ENCODE peak calls at places on chromosomes 3 and 15, in nine cellular contexts. One of them, this sample, is unnamed.

GRCh38 chr3:39143051-39143885 is 10.1 kb downstream of the CSRNP1 start:
- DNase-seq in GM06990: no peak
- DNase-seq in GM23248: peak; percentile 36
- DNase-seq in uterus: no peak
- DNase-seq in Caco-2: no peak
- DNase-seq in IMR-90: no peak
- DNase-seq in mesendoderm: no peak
- DNase-seq in tibial artery: peak; percentile 57
- DNase-seq in heart right ventricle: no peak
- DNase-seq in this sample: no peak

GRCh38 chr15:94844533-94845390 is 613.4 kb downstream of the MCTP2 start:
- DNase-seq in Caco-2: peak; percentile 78
- DNase-seq in GM23248: peak; percentile 5
- DNase-seq in uterus: peak; percentile 57
- DNase-seq in heart right ventricle: peak; percentile 76
- DNase-seq in mesendoderm: peak; percentile 93
- DNase-seq in GM06990: no peak
- DNase-seq in tibial artery: peak; percentile 71
- DNase-seq in IMR-90: no peak
- DNase-seq in this sample: peak; percentile 74

GRCh38 chr3:27695636-27696035 is 26.5 kb downstream of the EOMES start:
- DNase-seq in GM23248: no peak
- DNase-seq in Caco-2: no peak
- DNase-seq in mesendoderm: no peak
- DNase-seq in tibial artery: no peak
- DNase-seq in uterus: no peak
- DNase-seq in IMR-90: no peak
- DNase-seq in GM06990: no peak
- DNase-seq in heart right ventricle: no peak
- DNase-seq in this sample: no peak

GRCh38 chr3:145286937-145287336 is 874.0 kb downstream of the PLOD2 start:
- DNase-seq in GM23248: no peak
- DNase-seq in IMR-90: no peak
- DNase-seq in GM06990: no peak
- DNase-seq in Caco-2: no peak
- DNase-seq in mesendoderm: no peak
- DNase-seq in uterus: no peak
- DNase-seq in tibial artery: no peak
- DNase-seq in heart right ventricle: no peak
- DNase-seq in this sample: no peak

GRCh38 chr3:73653877-73654276 is 29.1 kb upstream of the PDZRN3 start:
- DNase-seq in uterus: no peak
- DNase-seq in IMR-90: peak; percentile 63
- DNase-seq in GM23248: peak; percentile 52
- DNase-seq in mesendoderm: no peak
- DNase-seq in tibial artery: no peak
- DNase-seq in Caco-2: no peak
- DNase-seq in heart right ventricle: no peak
- DNase-seq in GM06990: no peak
- DNase-seq in this sample: no peak

GRCh38 chr3:174102274-174102673 is 704.7 kb downstream of the NLGN1 start:
- DNase-seq in tibial artery: no peak
- DNase-seq in GM23248: no peak
- DNase-seq in Caco-2: no peak
- DNase-seq in IMR-90: no peak
- DNase-seq in GM06990: no peak
- DNase-seq in heart right ventricle: no peak
- DNase-seq in mesendoderm: no peak
- DNase-seq in uterus: no peak
- DNase-seq in this sample: no peak

GRCh38 chr3:126259411-126260391 is 79.3 kb upstream of the ALDH1L1 start:
- DNase-seq in heart right ventricle: peak; percentile 76
- DNase-seq in IMR-90: peak; percentile 10
- DNase-seq in mesendoderm: peak; percentile 71
- DNase-seq in GM06990: no peak
- DNase-seq in tibial artery: peak; percentile 86
- DNase-seq in uterus: peak; percentile 58
- DNase-seq in Caco-2: peak; percentile 63
- DNase-seq in GM23248: peak; percentile 60
- DNase-seq in this sample: peak; percentile 74

GRCh38 chr3:156711113-156711512 is 36.7 kb downstream of the TIPARP start:
- DNase-seq in heart right ventricle: no peak
- DNase-seq in uterus: no peak
- DNase-seq in mesendoderm: no peak
- DNase-seq in tibial artery: no peak
- DNase-seq in GM06990: no peak
- DNase-seq in IMR-90: no peak
- DNase-seq in Caco-2: no peak
- DNase-seq in GM23248: no peak
- DNase-seq in this sample: no peak

GRCh38 chr3:120093923-120094775 is at the start of gene GSK3B:
- DNase-seq in tibial artery: peak; percentile 87
- DNase-seq in heart right ventricle: peak; percentile 98
- DNase-seq in uterus: peak; percentile 100
- DNase-seq in GM06990: peak; percentile 99
- DNase-seq in IMR-90: no peak
- DNase-seq in mesendoderm: no peak
- DNase-seq in GM23248: peak; percentile 88
- DNase-seq in Caco-2: peak; percentile 78
- DNase-seq in this sample: peak; percentile 99

GRCh38 chr3:47152578-47152977 is 11.3 kb downstream of the SETD2 start:
- DNase-seq in GM06990: no peak
- DNase-seq in Caco-2: no peak
- DNase-seq in IMR-90: peak; percentile 19
- DNase-seq in uterus: no peak
- DNase-seq in GM23248: no peak
- DNase-seq in tibial artery: no peak
- DNase-seq in heart right ventricle: no peak
- DNase-seq in mesendoderm: peak; percentile 30
- DNase-seq in this sample: no peak

GRCh38 chr15:81930582-81931369 is 115.0 kb downstream of the MEX3B start:
- DNase-seq in uterus: no peak
- DNase-seq in Caco-2: no peak
- DNase-seq in mesendoderm: peak; percentile 61
- DNase-seq in heart right ventricle: no peak
- DNase-seq in GM23248: no peak
- DNase-seq in IMR-90: no peak
- DNase-seq in tibial artery: no peak
- DNase-seq in GM06990: no peak
- DNase-seq in this sample: no peak

GRCh38 chr15:95492388-95493070 is 838.0 kb upstream of the NR2F2 start:
- DNase-seq in GM23248: no peak
- DNase-seq in Caco-2: no peak
- DNase-seq in uterus: no peak
- DNase-seq in tibial artery: no peak
- DNase-seq in GM06990: no peak
- DNase-seq in heart right ventricle: no peak
- DNase-seq in IMR-90: no peak
- DNase-seq in mesendoderm: peak; percentile 6
- DNase-seq in this sample: no peak

GRCh38 chr3:111715911-111716523 is 120.9 kb upstream of the ZBED2 start:
- DNase-seq in GM06990: no peak
- DNase-seq in mesendoderm: peak; percentile 42
- DNase-seq in uterus: no peak
- DNase-seq in Caco-2: peak; percentile 78
- DNase-seq in IMR-90: peak; percentile 45
- DNase-seq in GM23248: peak; percentile 43
- DNase-seq in tibial artery: no peak
- DNase-seq in heart right ventricle: peak; percentile 44
- DNase-seq in this sample: peak; percentile 38

GRCh38 chr15:77017761-77018720 is 23.1 kb downstream of the PSTPIP1 start:
- DNase-seq in Caco-2: no peak
- DNase-seq in tibial artery: peak; percentile 43
- DNase-seq in GM23248: no peak
- DNase-seq in IMR-90: no peak
- DNase-seq in heart right ventricle: no peak
- DNase-seq in uterus: no peak
- DNase-seq in mesendoderm: no peak
- DNase-seq in GM06990: no peak
- DNase-seq in this sample: no peak

GRCh38 chr3:188097786-188098185 is 56.2 kb upstream of the LPP start:
- DNase-seq in GM23248: no peak
- DNase-seq in heart right ventricle: no peak
- DNase-seq in GM06990: no peak
- DNase-seq in IMR-90: no peak
- DNase-seq in uterus: no peak
- DNase-seq in Caco-2: no peak
- DNase-seq in tibial artery: no peak
- DNase-seq in mesendoderm: no peak
- DNase-seq in this sample: no peak

GRCh38 chr3:194556086-194557056 is 69.6 kb upstream of the ATP13A3 start:
- DNase-seq in tibial artery: peak; percentile 55
- DNase-seq in GM23248: peak; percentile 34
- DNase-seq in uterus: no peak
- DNase-seq in GM06990: no peak
- DNase-seq in mesendoderm: no peak
- DNase-seq in heart right ventricle: no peak
- DNase-seq in Caco-2: no peak
- DNase-seq in IMR-90: peak; percentile 50
- DNase-seq in this sample: no peak

GRCh38 chr3:98733778-98734281 is 29.3 kb upstream of the ST3GAL6 start:
- DNase-seq in heart right ventricle: no peak
- DNase-seq in GM23248: no peak
- DNase-seq in GM06990: peak; percentile 23
- DNase-seq in mesendoderm: peak; percentile 32
- DNase-seq in tibial artery: no peak
- DNase-seq in IMR-90: no peak
- DNase-seq in Caco-2: peak; percentile 78
- DNase-seq in uterus: no peak
- DNase-seq in this sample: no peak

GRCh38 chr15:48052871-48053383 is 67.9 kb upstream of the SLC24A5 start:
- DNase-seq in Caco-2: no peak
- DNase-seq in tibial artery: no peak
- DNase-seq in IMR-90: no peak
- DNase-seq in GM06990: no peak
- DNase-seq in heart right ventricle: no peak
- DNase-seq in GM23248: peak; percentile 2
- DNase-seq in mesendoderm: no peak
- DNase-seq in uterus: no peak
- DNase-seq in this sample: no peak

GRCh38 chr15:35932541-35932940 is 386.6 kb upstream of the DPH6 start:
- DNase-seq in uterus: no peak
- DNase-seq in heart right ventricle: no peak
- DNase-seq in IMR-90: peak; percentile 17
- DNase-seq in mesendoderm: peak; percentile 89
- DNase-seq in tibial artery: no peak
- DNase-seq in GM06990: no peak
- DNase-seq in Caco-2: no peak
- DNase-seq in GM23248: no peak
- DNase-seq in this sample: no peak

GRCh38 chr15:93043621-93044300 is 45.2 kb downstream of the RGMA start:
- DNase-seq in tibial artery: no peak
- DNase-seq in IMR-90: no peak
- DNase-seq in uterus: no peak
- DNase-seq in GM06990: no peak
- DNase-seq in mesendoderm: no peak
- DNase-seq in GM23248: no peak
- DNase-seq in Caco-2: no peak
- DNase-seq in heart right ventricle: no peak
- DNase-seq in this sample: no peak

GRCh38 chr3:128278761-128279593 is 125.7 kb downstream of the EEFSEC start:
- DNase-seq in tibial artery: no peak
- DNase-seq in heart right ventricle: peak; percentile 78
- DNase-seq in uterus: peak; percentile 85
- DNase-seq in GM23248: peak; percentile 84
- DNase-seq in GM06990: no peak
- DNase-seq in mesendoderm: peak; percentile 31
- DNase-seq in IMR-90: peak; percentile 82
- DNase-seq in Caco-2: no peak
- DNase-seq in this sample: peak; percentile 80

GRCh38 chr3:50204804-50205718 is at the start of gene SLC38A3:
- DNase-seq in Caco-2: peak; percentile 73
- DNase-seq in heart right ventricle: peak; percentile 47
- DNase-seq in tibial artery: no peak
- DNase-seq in GM06990: no peak
- DNase-seq in uterus: no peak
- DNase-seq in mesendoderm: peak; percentile 50
- DNase-seq in GM23248: peak; percentile 29
- DNase-seq in IMR-90: no peak
- DNase-seq in this sample: peak; percentile 35
- H3K4me3 ChIP-seq in Caco-2: peak within 1 kb of the TSS; percentile 87
- H3K4me3 ChIP-seq in heart right ventricle: peak within 1 kb of the TSS; percentile 49
- H3K4me3 ChIP-seq in tibial artery: peak within 1 kb of the TSS; percentile 39
- H3K4me3 ChIP-seq in GM06990: no peak within 1 kb of the TSS
- H3K4me3 ChIP-seq in uterus: peak within 1 kb of the TSS; percentile 30
- H3K4me3 ChIP-seq in mesendoderm: peak within 1 kb of the TSS; percentile 17
- H3K4me3 ChIP-seq in GM23248: peak within 1 kb of the TSS; percentile 34
- H3K4me3 ChIP-seq in IMR-90: peak within 1 kb of the TSS; percentile 43
- H3K4me3 ChIP-seq in this sample: peak within 1 kb of the TSS; percentile 74

GRCh38 chr15:40923551-40923950 is 5.6 kb upstream of the DLL4 start:
- DNase-seq in IMR-90: peak; percentile 34
- DNase-seq in GM23248: peak; percentile 21
- DNase-seq in uterus: no peak
- DNase-seq in mesendoderm: no peak
- DNase-seq in Caco-2: no peak
- DNase-seq in heart right ventricle: no peak
- DNase-seq in GM06990: no peak
- DNase-seq in tibial artery: no peak
- DNase-seq in this sample: no peak
- H3K27me3 ChIP-seq in IMR-90: peaks cover 23% of the 10 kb centered on the region
- H3K27me3 ChIP-seq in GM23248: peaks cover 23% of the 10 kb centered on the region
- H3K27me3 ChIP-seq in uterus: no peaks in the 10 kb centered on the region
- H3K27me3 ChIP-seq in mesendoderm: peaks cover 57% of the 10 kb centered on the region
- H3K27me3 ChIP-seq in Caco-2: no peaks in the 10 kb centered on the region
- H3K27me3 ChIP-seq in heart right ventricle: peaks cover 3% of the 10 kb centered on the region
- H3K27me3 ChIP-seq in GM06990: peaks cover 4% of the 10 kb centered on the region
- H3K27me3 ChIP-seq in tibial artery: no peaks in the 10 kb centered on the region
- H3K27me3 ChIP-seq in this sample: peaks cover 33% of the 10 kb centered on the region

DNA sequence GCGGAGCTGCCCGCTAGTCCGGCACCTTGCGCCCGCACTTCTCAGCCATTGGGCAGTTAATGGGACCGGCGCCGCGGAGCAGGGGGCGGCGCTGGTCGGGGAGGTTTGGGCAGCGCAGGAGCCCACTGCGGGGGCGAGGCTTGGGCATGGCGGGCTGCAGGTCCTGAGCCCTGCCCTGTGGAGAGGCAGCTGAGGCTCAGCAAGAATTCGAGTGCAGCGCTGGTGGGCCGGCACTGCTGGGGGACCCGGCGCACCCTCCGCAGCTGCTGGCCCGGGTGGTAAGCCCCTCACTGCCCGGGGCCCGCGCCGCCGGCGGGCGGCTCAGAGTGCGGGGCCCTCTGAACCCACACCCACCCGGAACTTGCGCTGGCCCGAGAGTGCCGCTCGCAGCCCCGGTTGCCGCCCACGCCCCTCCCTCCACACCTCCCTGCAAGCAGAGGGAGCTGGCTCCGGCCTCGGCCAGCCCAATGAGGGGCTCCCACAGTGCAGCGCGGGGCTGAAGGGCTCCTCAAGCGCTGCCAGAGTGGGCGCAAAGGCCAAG is 835.0 kb downstream of the TBL1XR1 start:
- DNase-seq in heart right ventricle: no peak
- DNase-seq in GM23248: no peak
- DNase-seq in GM06990: no peak
- DNase-seq in uterus: no peak
- DNase-seq in tibial artery: peak; percentile 53
- DNase-seq in Caco-2: no peak
- DNase-seq in mesendoderm: no peak
- DNase-seq in IMR-90: no peak
- DNase-seq in this sample: no peak
- H3K4me3 ChIP-seq in heart right ventricle: no peak overlapping the region
- H3K4me3 ChIP-seq in GM23248: no peak overlapping the region
- H3K4me3 ChIP-seq in GM06990: no peak overlapping the region
- H3K4me3 ChIP-seq in uterus: no peak overlapping the region
- H3K4me3 ChIP-seq in tibial artery: no peak overlapping the region
- H3K4me3 ChIP-seq in Caco-2: no peak overlapping the region
- H3K4me3 ChIP-seq in mesendoderm: no peak overlapping the region
- H3K4me3 ChIP-seq in IMR-90: no peak overlapping the region
- H3K4me3 ChIP-seq in this sample: no peak overlapping the region

GRCh38 chr15:89371145-89372044 is 36.8 kb upstream of the POLG start:
- DNase-seq in GM06990: no peak
- DNase-seq in uterus: no peak
- DNase-seq in tibial artery: no peak
- DNase-seq in mesendoderm: no peak
- DNase-seq in Caco-2: peak; percentile 21
- DNase-seq in IMR-90: no peak
- DNase-seq in heart right ventricle: no peak
- DNase-seq in GM23248: peak; percentile 33
- DNase-seq in this sample: no peak
- H3K27me3 ChIP-seq in GM06990: peaks cover 12% of the 10 kb centered on the region
- H3K27me3 ChIP-seq in uterus: peaks cover 89% of the 10 kb centered on the region
- H3K27me3 ChIP-seq in tibial artery: peaks cover 12% of the 10 kb centered on the region
- H3K27me3 ChIP-seq in mesendoderm: peaks cover 95% of the 10 kb centered on the region
- H3K27me3 ChIP-seq in Caco-2: peaks cover 1% of the 10 kb centered on the region
- H3K27me3 ChIP-seq in IMR-90: peaks cover 94% of the 10 kb centered on the region
- H3K27me3 ChIP-seq in heart right ventricle: peaks cover 53% of the 10 kb centered on the region
- H3K27me3 ChIP-seq in GM23248: peaks cover 94% of the 10 kb centered on the region
- H3K27me3 ChIP-seq in this sample: peaks cover 100% of the 10 kb centered on the region